ENCODE peak calls at places on chromosomes 11 and 22, in nine cellular contexts. A is tibial nerve, K is brain microvascular endothelial cell, U is OCI-LY7, G is heart left ventricle, M is ovary, L is AG04450, T is vagina, N is osteoblast. C is an unnamed sample.

GRCh38 chr22:34645375-34645774 is 420.6 kb upstream of the ISX start:
- DNase-seq in L (no peak), M (no peak), U (no peak), T (no peak), A (no peak), N (no peak), K (no peak), G (no peak), C (no peak)

GRCh38 chr11:106552694-106553203 is 465.5 kb downstream of the GUCY1A2 start:
- DNase-seq in L (no peak), T (no peak), K (no peak), N (no peak), U (no peak), M (no peak), A (no peak), G (no peak), C (no peak)

GRCh38 chr11:44072757-44073658 is 6.9 kb downstream of the ACCS start:
- DNase-seq in T (no peak), N (no peak), K (no peak), M (no peak), A (no peak), U (no peak), G (no peak), L (no peak), C (no peak)

GRCh38 chr22:17436981-17437410 is 67.7 kb downstream of the CECR2 start:
- DNase-seq in A (no peak), L (no peak), K (no peak), U (no peak), T (no peak), G (no peak), N (no peak), M (no peak), C (peak)

GRCh38 chr11:103222801-103223200 is 113.6 kb downstream of the DYNC2H1 start:
- DNase-seq in U (no peak), L (no peak), G (no peak), N (peak), T (no peak), K (no peak), A (no peak), M (no peak), C (no peak)

GRCh38 chr22:48391171-48391711 is 1436.4 kb downstream of the BRD1 start:
- DNase-seq in A (no peak), L (no peak), M (no peak), N (peak), K (no peak), G (no peak), T (peak), U (no peak), C (no peak)

GRCh38 chr11:125202977-125203376 is 38.4 kb downstream of the PKNOX2 start:
- DNase-seq in A (no peak), T (no peak), N (no peak), K (no peak), M (no peak), L (no peak), G (no peak), U (no peak), C (no peak)

GRCh38 chr11:58637367-58637766 is 14.9 kb downstream of the CNTF start:
- DNase-seq in T (no peak), L (no peak), N (peak), U (no peak), M (no peak), K (no peak), A (no peak), G (no peak), C (no peak)

GRCh38 chr11:80727315-80727714 is 1286.5 kb upstream of the TENM4 start:
- DNase-seq in N (no peak), A (no peak), U (no peak), G (no peak), L (no peak), K (peak), M (no peak), T (no peak), C (peak)

GRCh38 chr11:45926001-45926401 is 3.5 kb downstream of the LARGE2 start:
- DNase-seq in G (no peak), M (no peak), L (no peak), K (no peak), T (no peak), A (no peak), U (no peak), N (peak), C (no peak)

GRCh38 chr11:213111-213510 is 5.6 kb downstream of the RIC8A start:
- DNase-seq in A (no peak), K (no peak), N (peak), T (no peak), G (no peak), M (peak), L (no peak), U (no peak), C (no peak)

GRCh38 chr11:6388747-6389146 is 1.5 kb upstream of the SMPD1 start:
- DNase-seq in T (no peak), N (no peak), L (no peak), A (no peak), M (no peak), K (no peak), U (no peak), G (no peak), C (no peak)

DNA sequence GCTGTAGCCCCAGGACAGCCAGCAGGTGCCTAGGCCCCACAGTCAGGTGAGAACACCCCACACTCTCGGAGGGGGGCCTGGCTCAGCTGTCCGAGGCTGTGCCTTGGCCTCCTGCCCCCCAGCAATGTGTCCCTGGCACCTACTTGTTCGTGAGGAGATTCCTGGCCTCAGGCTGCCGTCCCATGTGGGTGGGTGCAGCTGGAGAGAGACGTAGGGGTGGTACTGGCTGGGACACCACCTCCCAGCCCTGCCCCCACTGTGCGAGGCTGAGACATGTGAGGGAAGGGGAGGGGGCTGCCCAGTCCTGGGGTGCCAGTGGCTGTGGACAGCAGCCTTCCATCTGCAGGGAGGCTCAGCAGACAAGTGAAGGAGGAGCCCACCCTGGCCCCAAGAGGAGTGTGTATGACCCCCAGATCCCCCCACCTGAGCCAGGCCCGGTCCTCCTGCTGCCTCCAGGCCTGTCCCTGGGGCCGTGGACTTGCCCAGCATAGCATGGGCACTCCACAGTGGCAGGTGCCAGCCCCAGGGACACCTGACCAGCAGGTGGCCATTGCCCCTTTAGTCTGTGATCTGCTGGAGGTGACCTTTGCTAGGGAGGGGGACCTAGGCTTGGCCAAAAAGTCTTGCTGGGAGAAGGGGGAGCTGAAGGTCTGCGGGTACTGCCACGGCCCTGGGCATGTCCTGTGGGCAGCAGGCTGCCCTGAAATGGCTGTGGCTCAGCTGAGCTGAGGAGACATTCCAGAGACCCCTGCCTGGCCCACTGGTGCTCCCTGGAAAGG is 17.0 kb downstream of the IL17REL start:
- DNase-seq in N (peak), T (peak), L (no peak), K (no peak), U (no peak), M (no peak), G (no peak), A (no peak), C (peak)
- H3K27ac ChIP-seq in N (no peak), T (no peak), L (no peak), K (no peak), U (no peak), M (no peak), G (no peak), A (no peak), C (no peak)

GRCh38 chr11:122910775-122911174 is 28.2 kb downstream of the JHY start:
- DNase-seq in U (no peak), G (no peak), A (no peak), T (no peak), K (peak), M (no peak), N (no peak), L (no peak), C (no peak)
- TF ChIP-seq CTCF in U (peak), G (peak), A (peak), T (no peak), K (peak), M (no peak), N (peak), L (peak), C (peak)

DNA sequence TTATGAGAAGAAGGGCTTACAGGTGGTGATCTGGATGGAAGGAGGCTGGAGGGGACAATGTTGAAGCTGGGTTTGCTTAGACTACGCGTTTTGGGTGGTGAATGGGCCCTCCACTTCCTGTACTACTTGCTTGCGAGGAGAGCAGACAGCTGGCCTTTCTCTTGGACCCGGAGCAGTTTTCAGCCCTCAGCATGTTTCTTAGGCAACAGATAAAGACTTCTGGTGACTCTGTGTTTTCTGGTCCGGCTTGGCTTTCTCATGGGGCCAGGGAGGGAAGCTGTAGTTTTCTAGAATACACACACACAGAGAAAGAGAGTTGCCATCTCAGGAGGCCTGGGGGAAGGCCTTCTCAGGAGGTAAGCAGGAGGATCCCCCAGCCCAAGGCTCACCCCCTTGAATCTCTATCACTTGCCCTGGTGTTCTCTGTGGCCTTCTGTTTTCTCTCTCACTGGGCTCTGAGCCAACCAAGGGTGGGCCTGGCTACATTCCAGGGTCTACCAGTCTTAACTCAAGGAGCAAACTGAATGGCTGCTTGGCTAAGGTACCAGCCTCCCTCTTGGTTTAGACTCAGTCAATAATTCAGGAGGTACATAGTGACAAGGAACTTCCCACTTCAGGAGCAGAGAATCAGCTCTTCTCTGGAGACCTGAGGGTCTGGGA is 2.4 kb downstream of the CCS start:
- DNase-seq in T (no peak), A (no peak), L (no peak), K (no peak), N (peak), M (peak), U (no peak), G (peak), C (no peak)
- H3K4me3 ChIP-seq in T (no peak), A (no peak), L (peak), K (no peak), N (peak), M (no peak), U (peak), G (no peak), C (no peak)

DNA sequence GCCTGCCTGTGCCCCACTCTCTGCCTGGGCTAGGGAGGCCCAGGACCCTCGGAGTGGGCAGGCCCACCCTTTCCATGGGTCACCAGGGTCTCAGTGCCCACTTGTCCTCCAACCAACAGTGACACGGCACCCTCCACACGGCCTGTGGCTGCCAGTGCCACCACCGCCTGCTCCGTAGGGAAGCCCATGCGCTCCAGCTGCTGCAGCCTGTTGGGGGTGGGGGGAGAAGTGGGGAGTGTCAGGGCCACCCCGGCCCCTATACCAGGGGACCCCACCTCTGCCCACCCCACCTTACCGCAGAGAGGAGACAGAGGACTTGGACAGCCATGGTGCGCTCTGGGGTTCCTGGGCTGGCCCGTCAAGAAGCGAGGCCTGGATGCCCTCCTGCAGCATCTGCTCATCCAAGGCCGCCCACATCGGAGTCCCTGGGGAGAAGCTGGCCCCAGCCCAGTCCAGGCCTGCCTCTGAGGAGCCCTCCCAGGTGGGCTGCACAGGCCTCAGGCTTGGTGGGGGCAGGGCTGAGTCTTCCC is 7.7 kb downstream of the RHBDD3 start:
- DNase-seq in L (no peak), U (no peak), T (no peak), A (no peak), M (peak), G (no peak), K (no peak), N (peak), C (no peak)
- H3K27ac ChIP-seq in L (no peak), U (no peak), T (no peak), A (no peak), M (no peak), G (no peak), K (no peak), N (no peak), C (no peak)

GRCh38 chr11:121446752-121447156 is 5.4 kb upstream of the SORL1 start:
- DNase-seq in A (no peak), K (no peak), G (no peak), L (peak), T (no peak), N (no peak), U (peak), M (no peak), C (no peak)
- TF ChIP-seq CTCF in A (no peak), K (peak), G (no peak), L (peak), T (no peak), N (no peak), U (peak), M (no peak), C (peak)

GRCh38 chr11:11570823-11571222 is 51.0 kb downstream of the GALNT18 start:
- DNase-seq in G (no peak), T (no peak), K (no peak), A (no peak), M (no peak), U (no peak), L (no peak), N (no peak), C (no peak)
- H3K4me3 ChIP-seq in G (no peak), T (no peak), K (no peak), A (no peak), M (no peak), U (no peak), L (no peak), N (no peak), C (no peak)

DNA sequence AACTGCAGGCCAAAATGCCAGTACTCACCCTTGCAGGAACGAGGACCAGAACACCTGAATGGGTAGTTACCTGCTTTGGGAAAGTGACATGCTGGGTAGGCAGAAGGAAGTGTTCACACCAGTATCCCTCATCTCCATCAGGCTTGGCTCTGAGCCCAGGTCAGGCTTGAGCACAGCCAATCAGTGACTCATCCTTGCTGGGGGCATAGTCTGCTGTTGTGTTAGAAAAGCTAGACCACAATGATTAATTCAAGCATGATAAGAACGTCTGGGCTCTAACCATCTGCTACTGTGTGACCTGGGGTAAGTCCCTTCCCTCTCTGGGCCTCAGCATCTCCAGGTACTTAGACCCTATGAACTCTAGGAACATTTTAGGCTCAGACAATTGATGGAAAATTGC is 450.4 kb downstream of the MIAT start:
- DNase-seq in A (peak), N (peak), U (no peak), G (no peak), L (no peak), M (peak), T (no peak), K (peak), C (peak)
- H3K27ac ChIP-seq in A (peak), N (peak), U (no peak), G (peak), L (no peak), M (peak), T (peak), K (peak), C (no peak)

DNA sequence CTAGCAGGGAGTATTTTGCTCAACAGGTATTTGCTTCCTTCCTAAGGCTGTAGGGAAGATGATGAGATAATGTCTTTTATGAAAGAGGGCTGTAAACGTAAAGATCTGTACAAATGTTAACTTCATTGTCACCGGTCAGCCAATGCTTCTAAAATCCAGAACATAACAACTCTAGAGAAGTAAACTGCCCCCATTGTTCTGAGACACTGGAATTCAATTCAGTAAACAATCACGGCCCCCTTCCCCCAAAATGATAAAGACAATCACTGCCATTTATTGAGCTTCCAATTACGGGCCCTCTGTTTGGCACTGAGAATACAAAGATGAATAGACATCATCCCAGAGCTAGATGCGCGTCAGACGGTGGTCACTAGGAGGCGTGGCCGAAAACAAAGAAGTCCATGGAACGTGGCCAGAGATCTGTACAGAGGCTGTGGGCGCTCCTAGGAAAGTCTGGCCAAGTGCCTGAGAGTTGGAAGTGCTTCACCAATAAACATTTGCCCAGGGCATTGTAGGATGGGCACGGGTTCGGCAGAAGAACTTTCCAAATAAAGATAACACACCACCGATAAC is 576 bp downstream of the TMEM258 start:
- DNase-seq in M (peak), N (peak), G (peak), U (peak), T (no peak), A (peak), L (peak), K (peak), C (peak)
- TF ChIP-seq CTCF in M (no peak), N (no peak), G (no peak), U (peak), T (no peak), A (no peak), L (no peak), K (peak), C (peak)

GRCh38 chr11:27443746-27444465 is 28.7 kb downstream of the LGR4 start:
- DNase-seq in M (no peak), N (no peak), U (no peak), L (no peak), A (no peak), G (no peak), T (no peak), K (no peak), C (no peak)
- H3K4me3 ChIP-seq in M (no peak), N (no peak), U (no peak), L (no peak), A (no peak), G (no peak), T (no peak), K (no peak), C (no peak)

DNA sequence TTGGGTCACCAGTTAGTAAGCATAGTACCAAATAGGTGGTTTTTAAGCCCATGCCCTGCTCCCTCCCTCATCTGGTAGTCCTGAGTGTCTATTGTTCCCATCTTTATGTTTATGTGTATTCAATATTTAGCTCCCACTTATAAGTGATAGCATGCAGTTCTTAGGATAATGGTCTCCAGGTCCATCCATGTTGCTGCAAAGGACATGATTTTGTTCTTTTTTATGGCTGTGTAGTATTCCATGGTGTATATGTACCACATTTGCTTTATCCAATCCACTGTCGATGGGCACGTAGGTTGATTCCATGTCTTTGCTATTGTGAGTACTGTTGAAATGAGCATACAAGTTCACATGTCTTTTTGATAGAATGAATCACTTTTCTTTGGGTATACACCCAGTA is 18.2 kb upstream of the SYTL2 start:
- DNase-seq in L (no peak), N (no peak), A (no peak), K (no peak), G (no peak), T (no peak), U (no peak), M (no peak), C (no peak)
- H3K27ac ChIP-seq in L (no peak), N (no peak), A (no peak), K (no peak), G (no peak), T (peak), U (no peak), M (no peak), C (no peak)

C was measured in dorsolateral prefrontal cortex.